ENCODE peak calls at places on chromosome 19, in four cellular contexts. B is stimulated activated CD4-positive, alpha-beta T cell treated with anti-CD3 and anti-CD28 coated beads, Interleukin-15, amount 100 ng/mL, for 1 hour; S is type B pancreatic cell; N is spleen. A is an unnamed sample.

GRCh38 chr19:51687791-51688664 is 5.1 kb upstream of the SPACA6 start:
- DNase-seq in B (no peak), S (no peak), N (peak; percentile 77), A (peak; percentile 89)

GRCh38 chr19:55014714-55015113 is 23.4 kb downstream of the GP6 start:
- DNase-seq in B (no peak), S (no peak), N (peak; percentile 84), A (no peak)

GRCh38 chr19:13723206-13723605 is 41.1 kb upstream of the MRI1 start:
- DNase-seq in B (no peak), S (no peak), N (no peak), A (no peak)

GRCh38 chr19:49638360-49638759 is 1.6 kb downstream of the RRAS start:
- DNase-seq in B (no peak), S (no peak), N (no peak), A (no peak)

GRCh38 chr19:506404-507285 is 652 bp upstream of the TPGS1 start:
- DNase-seq in B (peak; percentile 78), S (peak; percentile 96), N (peak; percentile 98), A (peak; percentile 92)

GRCh38 chr19:28397311-28397710 is 815.6 kb downstream of the UQCRFS1 start:
- DNase-seq in B (no peak), S (no peak), N (no peak), A (no peak)

GRCh38 chr19:3663838-3664237 is 36.4 kb downstream of the PIP5K1C start:
- DNase-seq in B (no peak), S (no peak), N (no peak), A (no peak)

GRCh38 chr19:41299755-41300089 is 10.2 kb upstream of the CCDC97 start:
- DNase-seq in B (no peak), S (no peak), N (no peak), A (no peak)

GRCh38 chr19:11496391-11497163 is 9.1 kb downstream of the ZNF653 start:
- DNase-seq in B (peak; percentile 58), S (peak; percentile 83), N (peak; percentile 89), A (no peak)

GRCh38 chr19:53982611-53983010 is 8.8 kb upstream of the CACNG6 start:
- DNase-seq in B (no peak), S (no peak), N (peak; percentile 80), A (no peak)

GRCh38 chr19:17311455-17312248 is 2.3 kb downstream of the DDA1 start:
- DNase-seq in B (no peak), S (no peak), N (no peak), A (no peak)

GRCh38 chr19:14772995-14773394 is 5.4 kb downstream of the ADGRE2 start:
- DNase-seq in B (no peak), S (no peak), N (no peak), A (no peak)

GRCh38 chr19:35261356-35262100 is 7.2 kb upstream of the USF2 start:
- DNase-seq in B (no peak), S (peak; percentile 60), N (peak; percentile 68), A (no peak)

GRCh38 chr19:1875646-1876493 is 9.4 kb downstream of the ABHD17A start:
- DNase-seq in B (peak; percentile 80), S (peak; percentile 90), N (peak; percentile 99), A (peak; percentile 90)

GRCh38 chr19:35784401-35785086 is 9.2 kb downstream of the ARHGAP33 start:
- DNase-seq in B (no peak), S (no peak), N (no peak), A (no peak)

GRCh38 chr19:4157164-4157563 is 3.7 kb downstream of the CREB3L3 start:
- DNase-seq in B (no peak), S (no peak), N (no peak), A (no peak)

GRCh38 chr19:41689993-41690800 is 2.1 kb upstream of the CEACAM7 start:
- DNase-seq in B (no peak), S (no peak), N (no peak), A (no peak)

GRCh38 chr19:14401468-14401867 is 17.7 kb downstream of the DDX39A start:
- DNase-seq in B (no peak), S (no peak), N (peak; percentile 71), A (no peak)

GRCh38 chr19:38143847-38144246 is 80.2 kb downstream of the DPF1 start:
- DNase-seq in B (no peak), S (no peak), N (no peak), A (no peak)

GRCh38 chr19:55581828-55582223 is 1.2 kb upstream of the ZNF579 start:
- DNase-seq in B (no peak), S (no peak), N (no peak), A (no peak)

GRCh38 chr19:48137411-48137810 is 26.8 kb upstream of the PLA2G4C start:
- DNase-seq in B (no peak), S (no peak), N (no peak), A (no peak)

GRCh38 chr19:29810504-29810871 is 1.3 kb upstream of the CCNE1 start:
- DNase-seq in B (no peak), S (no peak), N (peak; percentile 68), A (no peak)

GRCh38 chr19:45423589-45424190 is at the start of gene ERCC1:
- DNase-seq in B (peak; percentile 47), S (peak; percentile 96), N (peak; percentile 95), A (peak; percentile 95)

GRCh38 chr19:42420055-42420544 is 7.1 kb downstream of the LIPE start:
- DNase-seq in B (peak; percentile 66), S (no peak), N (peak; percentile 87), A (no peak)

GRCh38 chr19:6472713-6473112 is 8.6 kb downstream of the CRB3 start:
- DNase-seq in B (no peak), S (no peak), N (no peak), A (no peak)

GRCh38 chr19:10855879-10856522 is 7.8 kb downstream of the C19orf38 start:
- DNase-seq in B (no peak), S (no peak), N (no peak), A (no peak)

GRCh38 chr19:10226376-10227214 is 4.5 kb downstream of the S1PR2 start:
- DNase-seq in B (no peak), S (peak; percentile 73), N (no peak), A (peak; percentile 93)

GRCh38 chr19:17797397-17798201 is 2.7 kb downstream of the B3GNT3 start:
- DNase-seq in B (no peak), S (no peak), N (no peak), A (no peak)

GRCh38 chr19:29372921-29373797 is 152.6 kb upstream of the VSTM2B start:
- DNase-seq in B (no peak), S (peak; percentile 44), N (peak; percentile 57), A (peak; percentile 57)